ENCODE peak calls at places on chromosomes 7 and 10, in six cellular contexts. H, I, V, F, M and Q are unnamed samples. For H3K9me3, the result is how much of the 10 kb centered on the place peaks cover.

GRCh38 chr10:97648557-97649404 is 8.3 kb downstream of the PI4K2A start:
- DNase-seq in H (no peak), I (no peak), V (peak), F (no peak), M (peak), Q (peak)

GRCh38 chr7:2019693-2020511 is 212.8 kb downstream of the MAD1L1 start:
- DNase-seq in H (no peak), I (peak), V (peak), F (no peak), M (no peak), Q (peak)

GRCh38 chr7:158829342-158830210 is at the start of gene ESYT2:
- DNase-seq in H (peak), I (peak), V (peak), F (peak), M (peak), Q (peak)

GRCh38 chr10:22285130-22285529 is 31.1 kb upstream of the COMMD3 start:
- DNase-seq in H (no peak), I (no peak), V (no peak), F (no peak), M (no peak), Q (no peak)

GRCh38 chr7:100896743-100897051 is 1.0 kb upstream of the ACHE start:
- DNase-seq in H (no peak), I (no peak), V (no peak), F (no peak), M (no peak), Q (no peak)

GRCh38 chr7:66921396-66921917 is 432 bp downstream of the TMEM248 start:
- DNase-seq in H (no peak), I (peak), V (peak), F (peak), M (no peak), Q (peak)

GRCh38 chr7:141073173-141073640 is 657 bp upstream of the TMEM178B start:
- DNase-seq in H (no peak), I (peak), V (no peak), F (no peak), M (no peak), Q (peak)

GRCh38 chr10:97475936-97476594 is 22.2 kb downstream of the MMS19 start:
- DNase-seq in H (no peak), I (no peak), V (peak), F (no peak), M (no peak), Q (no peak)

GRCh38 chr10:21401196-21401595 is 124.3 kb downstream of the SKIDA1 start:
- DNase-seq in H (no peak), I (no peak), V (no peak), F (no peak), M (no peak), Q (no peak)

GRCh38 chr7:44798649-44799275 is 2.3 kb downstream of the PPIA start:
- DNase-seq in H (no peak), I (no peak), V (no peak), F (no peak), M (no peak), Q (no peak)

GRCh38 chr10:69065406-69066361 is 22.2 kb upstream of the SRGN start:
- DNase-seq in H (no peak), I (no peak), V (no peak), F (no peak), M (no peak), Q (no peak)

GRCh38 chr7:44377681-44378421 is 52.5 kb upstream of the CAMK2B start:
- DNase-seq in H (peak), I (no peak), V (no peak), F (no peak), M (peak), Q (no peak)

GRCh38 chr7:92944633-92945032 is 108.3 kb upstream of the CDK6 start:
- DNase-seq in H (no peak), I (no peak), V (no peak), F (no peak), M (no peak), Q (no peak)

GRCh38 chr7:84248267-84248666 is 53.7 kb upstream of the SEMA3A start:
- DNase-seq in H (no peak), I (no peak), V (no peak), F (no peak), M (peak), Q (no peak)

GRCh38 chr10:16787361-16787791 is 29.8 kb downstream of the RSU1 start:
- DNase-seq in H (no peak), I (no peak), V (no peak), F (no peak), M (no peak), Q (no peak)

GRCh38 chr7:90119178-90119971 is 34.9 kb upstream of the STEAP1 start:
- DNase-seq in H (no peak), I (peak), V (no peak), F (no peak), M (no peak), Q (peak)

GRCh38 chr10:84842593-84842992 is 514.2 kb downstream of the CCSER2 start:
- DNase-seq in H (no peak), I (no peak), V (no peak), F (no peak), M (no peak), Q (peak)

GRCh38 chr10:15745748-15746147 is 26.0 kb upstream of the ITGA8 start:
- DNase-seq in H (no peak), I (no peak), V (no peak), F (no peak), M (no peak), Q (no peak)

GRCh38 chr10:71156436-71156835 is 55.9 kb upstream of the UNC5B start:
- DNase-seq in H (no peak), I (no peak), V (no peak), F (no peak), M (no peak), Q (no peak)

GRCh38 chr7:157978766-157979165 is 608.9 kb downstream of the PTPRN2 start:
- DNase-seq in H (no peak), I (no peak), V (peak), F (no peak), M (no peak), Q (no peak)

GRCh38 chr10:1293636-1294440 is 237.7 kb downstream of the WDR37 start:
- DNase-seq in H (no peak), I (no peak), V (no peak), F (no peak), M (no peak), Q (no peak)

GRCh38 chr7:149432121-149432691 is 28.7 kb downstream of the ZNF777 start:
- DNase-seq in H (no peak), I (no peak), V (no peak), F (no peak), M (no peak), Q (no peak)

GRCh38 chr10:129525408-129525807 is 58.4 kb downstream of the MGMT start:
- DNase-seq in H (no peak), I (peak), V (no peak), F (no peak), M (no peak), Q (no peak)

GRCh38 chr10:23157691-23158369 is 34.3 kb upstream of the PTF1A start:
- DNase-seq in H (peak), I (no peak), V (no peak), F (no peak), M (no peak), Q (no peak)

GRCh38 chr10:67764012-67764822 is 68.2 kb upstream of the CTNNA3 start:
- DNase-seq in H (peak), I (peak), V (peak), F (peak), M (peak), Q (peak)

GRCh38 chr7:41696323-41696916 is 6.5 kb downstream of the INHBA start:
- DNase-seq in H (peak), I (peak), V (peak), F (peak), M (no peak), Q (peak)

GRCh38 chr10:113604572-113604971 is 51.7 kb downstream of the HABP2 start:
- DNase-seq in H (no peak), I (no peak), V (no peak), F (no peak), M (no peak), Q (no peak)

GRCh38 chr10:114284346-114285071 is 45.5 kb downstream of the VWA2 start:
- DNase-seq in H (no peak), I (no peak), V (no peak), F (no peak), M (no peak), Q (no peak)

GRCh38 chr10:79562135-79562756 is 2.0 kb upstream of the SFTPA2 start:
- DNase-seq in H (peak), I (peak), V (peak), F (peak), M (no peak), Q (peak)

GRCh38 chr10:77667426-77668324 is 30.1 kb upstream of the KCNMA1 start:
- DNase-seq in H (no peak), I (no peak), V (no peak), F (no peak), M (peak), Q (no peak)

GRCh38 chr10:69732147-69732825 is 69.4 kb upstream of the COL13A1 start:
- DNase-seq in H (no peak), I (no peak), V (no peak), F (no peak), M (no peak), Q (no peak)

DNA sequence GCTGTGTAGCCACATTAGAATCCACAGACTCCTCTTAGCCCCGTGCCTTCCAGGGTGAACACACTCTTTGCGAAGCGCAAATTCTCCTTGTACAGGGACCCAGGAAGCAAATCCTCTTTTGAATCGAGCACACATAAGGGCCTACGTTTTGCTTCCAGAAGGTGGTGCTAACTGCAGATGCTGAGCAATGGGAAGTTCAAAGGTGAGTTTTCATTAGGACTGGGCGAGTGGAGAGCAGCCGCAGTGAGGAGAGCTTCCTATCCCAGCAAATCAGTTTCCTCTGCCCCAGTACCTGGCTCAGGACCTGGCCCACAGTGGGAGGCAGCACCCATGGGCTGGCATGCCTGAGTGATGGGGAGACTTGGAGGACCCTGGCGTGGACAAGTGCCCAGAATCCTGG is 23.5 kb upstream of the GPR26 start:
- DNase-seq in H (no peak), I (no peak), V (no peak), F (peak), M (no peak), Q (no peak)
- H3K9me3 ChIP-seq in H (under half), I (under half), V (under half), F (under half), M (under half), Q (under half)

GRCh38 chr7:5064391-5065106 is 18.9 kb downstream of the RBAK start:
- DNase-seq in H (no peak), I (no peak), V (no peak), F (no peak), M (no peak), Q (no peak)
- H3K9me3 ChIP-seq in H (half or more), I (half or more), V (half or more), F (half or more), M (half or more), Q (under half)

DNA sequence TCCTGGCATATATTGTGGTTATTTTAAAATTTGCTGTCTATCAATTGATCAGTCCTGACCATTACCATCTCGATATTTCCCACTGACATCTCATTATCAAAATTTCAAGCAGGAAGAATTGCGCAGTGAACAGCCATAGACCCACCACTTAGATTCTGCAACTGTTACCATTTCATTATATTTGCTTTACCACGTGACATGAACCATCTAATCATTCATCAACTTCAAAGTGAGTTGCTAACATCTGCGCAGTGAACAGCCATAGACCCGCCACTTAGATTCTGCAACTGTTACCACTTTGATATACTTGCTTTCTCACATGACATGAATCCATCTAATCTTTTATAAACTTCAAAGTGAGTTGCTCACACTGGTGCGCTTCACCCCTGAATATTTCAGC is 22.4 kb downstream of the FOXL3 start:
- DNase-seq in H (no peak), I (no peak), V (no peak), F (no peak), M (no peak), Q (no peak)
- H3K9me3 ChIP-seq in H (under half), I (under half), V (under half), F (under half), M (under half), Q (under half)

DNA sequence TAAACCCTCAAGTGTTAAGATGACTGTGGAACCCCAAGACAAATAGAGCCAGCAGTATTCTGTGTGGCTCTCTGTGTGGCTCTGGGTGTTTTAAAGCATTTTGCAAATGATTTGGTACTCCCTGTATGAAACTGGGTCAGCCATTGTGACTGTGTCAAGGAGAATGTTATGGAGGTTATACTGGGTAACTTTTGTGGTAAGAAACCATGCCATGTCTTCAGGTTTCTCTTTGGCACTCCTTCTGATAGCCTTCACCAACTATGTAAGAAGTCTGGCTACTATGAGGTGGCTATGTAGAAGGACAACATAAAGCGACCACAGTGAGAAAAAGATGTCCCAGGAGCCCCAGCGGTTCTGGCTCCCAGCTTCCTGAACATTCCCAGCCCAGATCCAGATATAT is 226.6 kb upstream of the RHOBTB1 start:
- DNase-seq in H (no peak), I (no peak), V (no peak), F (no peak), M (no peak), Q (no peak)
- H3K9me3 ChIP-seq in H (under half), I (under half), V (under half), F (under half), M (under half), Q (under half)